ENCODE peak calls at places on chromosomes 6 and 20, in nine cellular contexts. One of them, this sample, is unnamed.

GRCh38 chr6:127939442-127940066 is 38.7 kb upstream of the THEMIS start:
- DNase-seq in stomach: no peak
- DNase-seq in hepatocyte: no peak
- DNase-seq in choroid plexus epithelial cell: peak
- DNase-seq in WTC11: no peak
- DNase-seq in activated CD8-positive, alpha-beta T cell treated with anti-CD3 and anti-CD28 coated beads for 36 hours: no peak
- DNase-seq in endothelial cell: no peak
- DNase-seq in B cell: no peak
- DNase-seq in cardiac muscle cell: peak
- DNase-seq in this sample: no peak

GRCh38 chr6:14881399-14881798 is 364.5 kb upstream of the JARID2 start:
- DNase-seq in choroid plexus epithelial cell: peak
- DNase-seq in stomach: no peak
- DNase-seq in B cell: no peak
- DNase-seq in WTC11: no peak
- DNase-seq in endothelial cell: no peak
- DNase-seq in hepatocyte: no peak
- DNase-seq in activated CD8-positive, alpha-beta T cell treated with anti-CD3 and anti-CD28 coated beads for 36 hours: no peak
- DNase-seq in cardiac muscle cell: peak
- DNase-seq in this sample: no peak

GRCh38 chr20:22583773-22584629 is at the start of gene FOXA2:
- DNase-seq in B cell: no peak
- DNase-seq in activated CD8-positive, alpha-beta T cell treated with anti-CD3 and anti-CD28 coated beads for 36 hours: no peak
- DNase-seq in cardiac muscle cell: no peak
- DNase-seq in endothelial cell: no peak
- DNase-seq in choroid plexus epithelial cell: no peak
- DNase-seq in WTC11: peak
- DNase-seq in hepatocyte: peak
- DNase-seq in stomach: peak
- DNase-seq in this sample: no peak

GRCh38 chr6:37994238-37994637 is 174.7 kb downstream of the ZFAND3 start:
- DNase-seq in activated CD8-positive, alpha-beta T cell treated with anti-CD3 and anti-CD28 coated beads for 36 hours: no peak
- DNase-seq in choroid plexus epithelial cell: peak
- DNase-seq in B cell: no peak
- DNase-seq in WTC11: no peak
- DNase-seq in hepatocyte: no peak
- DNase-seq in cardiac muscle cell: peak
- DNase-seq in stomach: no peak
- DNase-seq in endothelial cell: no peak
- DNase-seq in this sample: no peak

GRCh38 chr6:129251669-129252376 is 368.9 kb downstream of the LAMA2 start:
- DNase-seq in choroid plexus epithelial cell: peak
- DNase-seq in B cell: peak
- DNase-seq in WTC11: peak
- DNase-seq in cardiac muscle cell: peak
- DNase-seq in hepatocyte: peak
- DNase-seq in activated CD8-positive, alpha-beta T cell treated with anti-CD3 and anti-CD28 coated beads for 36 hours: peak
- DNase-seq in endothelial cell: peak
- DNase-seq in stomach: peak
- DNase-seq in this sample: peak

GRCh38 chr6:111852704-111853103 is 20.5 kb downstream of the FYN start:
- DNase-seq in cardiac muscle cell: peak
- DNase-seq in endothelial cell: no peak
- DNase-seq in choroid plexus epithelial cell: peak
- DNase-seq in activated CD8-positive, alpha-beta T cell treated with anti-CD3 and anti-CD28 coated beads for 36 hours: no peak
- DNase-seq in WTC11: no peak
- DNase-seq in B cell: no peak
- DNase-seq in hepatocyte: peak
- DNase-seq in stomach: no peak
- DNase-seq in this sample: no peak

GRCh38 chr6:43774776-43775583 is 5.0 kb downstream of the VEGFA start:
- DNase-seq in endothelial cell: peak
- DNase-seq in choroid plexus epithelial cell: peak
- DNase-seq in B cell: peak
- DNase-seq in stomach: peak
- DNase-seq in WTC11: peak
- DNase-seq in hepatocyte: peak
- DNase-seq in activated CD8-positive, alpha-beta T cell treated with anti-CD3 and anti-CD28 coated beads for 36 hours: peak
- DNase-seq in cardiac muscle cell: peak
- DNase-seq in this sample: peak

GRCh38 chr6:291697-292505 is at the start of gene DUSP22:
- DNase-seq in WTC11: peak
- DNase-seq in stomach: peak
- DNase-seq in B cell: peak
- DNase-seq in hepatocyte: peak
- DNase-seq in endothelial cell: peak
- DNase-seq in activated CD8-positive, alpha-beta T cell treated with anti-CD3 and anti-CD28 coated beads for 36 hours: peak
- DNase-seq in choroid plexus epithelial cell: peak
- DNase-seq in cardiac muscle cell: peak
- DNase-seq in this sample: peak

GRCh38 chr6:29678114-29678513 is 2.8 kb downstream of the ZFP57 start:
- DNase-seq in choroid plexus epithelial cell: peak
- DNase-seq in endothelial cell: no peak
- DNase-seq in hepatocyte: no peak
- DNase-seq in B cell: no peak
- DNase-seq in WTC11: no peak
- DNase-seq in cardiac muscle cell: no peak
- DNase-seq in activated CD8-positive, alpha-beta T cell treated with anti-CD3 and anti-CD28 coated beads for 36 hours: no peak
- DNase-seq in stomach: no peak
- DNase-seq in this sample: no peak

GRCh38 chr6:56424542-56425083 is 177.2 kb upstream of the COL21A1 start:
- DNase-seq in B cell: no peak
- DNase-seq in stomach: no peak
- DNase-seq in endothelial cell: no peak
- DNase-seq in hepatocyte: no peak
- DNase-seq in choroid plexus epithelial cell: no peak
- DNase-seq in activated CD8-positive, alpha-beta T cell treated with anti-CD3 and anti-CD28 coated beads for 36 hours: no peak
- DNase-seq in WTC11: no peak
- DNase-seq in cardiac muscle cell: no peak
- DNase-seq in this sample: no peak

GRCh38 chr6:17964633-17965032 is 22.8 kb downstream of the KIF13A start:
- DNase-seq in hepatocyte: no peak
- DNase-seq in WTC11: no peak
- DNase-seq in choroid plexus epithelial cell: peak
- DNase-seq in endothelial cell: no peak
- DNase-seq in activated CD8-positive, alpha-beta T cell treated with anti-CD3 and anti-CD28 coated beads for 36 hours: no peak
- DNase-seq in B cell: no peak
- DNase-seq in cardiac muscle cell: no peak
- DNase-seq in stomach: no peak
- DNase-seq in this sample: no peak

GRCh38 chr6:161439093-161439492 is 165.2 kb upstream of the AGPAT4 start:
- DNase-seq in endothelial cell: no peak
- DNase-seq in cardiac muscle cell: peak
- DNase-seq in WTC11: no peak
- DNase-seq in hepatocyte: no peak
- DNase-seq in B cell: no peak
- DNase-seq in stomach: no peak
- DNase-seq in choroid plexus epithelial cell: peak
- DNase-seq in activated CD8-positive, alpha-beta T cell treated with anti-CD3 and anti-CD28 coated beads for 36 hours: peak
- DNase-seq in this sample: no peak

GRCh38 chr6:53417141-53417540 is 68.4 kb upstream of the ELOVL5 start:
- DNase-seq in B cell: no peak
- DNase-seq in WTC11: no peak
- DNase-seq in endothelial cell: no peak
- DNase-seq in hepatocyte: no peak
- DNase-seq in cardiac muscle cell: no peak
- DNase-seq in choroid plexus epithelial cell: no peak
- DNase-seq in stomach: no peak
- DNase-seq in activated CD8-positive, alpha-beta T cell treated with anti-CD3 and anti-CD28 coated beads for 36 hours: no peak
- DNase-seq in this sample: no peak

GRCh38 chr6:76886900-76887299 is 576.4 kb downstream of the HTR1B start:
- DNase-seq in hepatocyte: no peak
- DNase-seq in cardiac muscle cell: no peak
- DNase-seq in choroid plexus epithelial cell: no peak
- DNase-seq in activated CD8-positive, alpha-beta T cell treated with anti-CD3 and anti-CD28 coated beads for 36 hours: no peak
- DNase-seq in stomach: no peak
- DNase-seq in WTC11: no peak
- DNase-seq in endothelial cell: no peak
- DNase-seq in B cell: no peak
- DNase-seq in this sample: no peak

GRCh38 chr6:32854376-32855178 is 585 bp downstream of the PSMB9 start:
- DNase-seq in WTC11: no peak
- DNase-seq in choroid plexus epithelial cell: peak
- DNase-seq in cardiac muscle cell: peak
- DNase-seq in B cell: peak
- DNase-seq in stomach: peak
- DNase-seq in activated CD8-positive, alpha-beta T cell treated with anti-CD3 and anti-CD28 coated beads for 36 hours: peak
- DNase-seq in endothelial cell: no peak
- DNase-seq in hepatocyte: peak
- DNase-seq in this sample: peak

GRCh38 chr6:12962995-12963394 is 246.4 kb downstream of the PHACTR1 start:
- DNase-seq in stomach: no peak
- DNase-seq in choroid plexus epithelial cell: peak
- DNase-seq in B cell: no peak
- DNase-seq in endothelial cell: no peak
- DNase-seq in activated CD8-positive, alpha-beta T cell treated with anti-CD3 and anti-CD28 coated beads for 36 hours: peak
- DNase-seq in hepatocyte: no peak
- DNase-seq in cardiac muscle cell: peak
- DNase-seq in WTC11: no peak
- DNase-seq in this sample: no peak

GRCh38 chr20:35572838-35573237 is 31.0 kb downstream of the ERGIC3 start:
- DNase-seq in WTC11: no peak
- DNase-seq in activated CD8-positive, alpha-beta T cell treated with anti-CD3 and anti-CD28 coated beads for 36 hours: no peak
- DNase-seq in endothelial cell: no peak
- DNase-seq in cardiac muscle cell: no peak
- DNase-seq in choroid plexus epithelial cell: no peak
- DNase-seq in hepatocyte: no peak
- DNase-seq in stomach: no peak
- DNase-seq in B cell: no peak
- DNase-seq in this sample: no peak

GRCh38 chr20:35563834-35564233 is 22.0 kb downstream of the ERGIC3 start:
- DNase-seq in hepatocyte: no peak
- DNase-seq in choroid plexus epithelial cell: no peak
- DNase-seq in B cell: no peak
- DNase-seq in WTC11: no peak
- DNase-seq in endothelial cell: no peak
- DNase-seq in stomach: no peak
- DNase-seq in cardiac muscle cell: no peak
- DNase-seq in activated CD8-positive, alpha-beta T cell treated with anti-CD3 and anti-CD28 coated beads for 36 hours: no peak
- DNase-seq in this sample: no peak

GRCh38 chr20:35571566-35571965 is 29.7 kb downstream of the ERGIC3 start:
- DNase-seq in B cell: no peak
- DNase-seq in choroid plexus epithelial cell: no peak
- DNase-seq in cardiac muscle cell: no peak
- DNase-seq in activated CD8-positive, alpha-beta T cell treated with anti-CD3 and anti-CD28 coated beads for 36 hours: no peak
- DNase-seq in stomach: no peak
- DNase-seq in endothelial cell: no peak
- DNase-seq in hepatocyte: no peak
- DNase-seq in WTC11: no peak
- DNase-seq in this sample: no peak

GRCh38 chr20:35564905-35565304 is 23.0 kb downstream of the ERGIC3 start:
- DNase-seq in WTC11: no peak
- DNase-seq in activated CD8-positive, alpha-beta T cell treated with anti-CD3 and anti-CD28 coated beads for 36 hours: no peak
- DNase-seq in cardiac muscle cell: no peak
- DNase-seq in hepatocyte: no peak
- DNase-seq in stomach: no peak
- DNase-seq in endothelial cell: no peak
- DNase-seq in choroid plexus epithelial cell: no peak
- DNase-seq in B cell: no peak
- DNase-seq in this sample: no peak

DNA sequence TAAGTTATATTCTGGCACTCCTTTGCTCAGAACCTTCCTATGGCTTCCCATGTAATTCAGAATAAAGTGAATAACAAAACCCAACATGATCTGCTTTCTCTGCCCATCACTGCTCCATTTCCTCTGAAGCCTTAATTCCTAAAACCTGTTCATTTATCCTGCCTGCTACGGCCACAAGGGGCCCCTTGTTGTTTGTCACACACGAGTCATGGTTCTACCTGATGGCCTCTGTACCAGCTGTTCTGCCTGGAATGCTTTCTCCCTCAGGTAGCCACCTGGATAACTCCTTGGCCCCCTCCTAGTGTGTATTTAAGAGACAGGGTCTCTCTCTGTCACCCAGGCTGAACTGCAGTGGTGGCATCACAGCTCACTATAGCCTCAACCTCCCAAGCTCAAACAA is 26.8 kb downstream of the ERGIC3 start:
- DNase-seq in B cell: no peak
- DNase-seq in stomach: no peak
- DNase-seq in cardiac muscle cell: no peak
- DNase-seq in endothelial cell: no peak
- DNase-seq in hepatocyte: peak
- DNase-seq in choroid plexus epithelial cell: no peak
- DNase-seq in activated CD8-positive, alpha-beta T cell treated with anti-CD3 and anti-CD28 coated beads for 36 hours: peak
- DNase-seq in WTC11: peak
- DNase-seq in this sample: no peak
- TF ChIP-seq CTCF in B cell: no peak
- TF ChIP-seq CTCF in stomach: no peak
- TF ChIP-seq CTCF in cardiac muscle cell: no peak
- TF ChIP-seq CTCF in endothelial cell: peak
- TF ChIP-seq CTCF in hepatocyte: peak
- TF ChIP-seq CTCF in choroid plexus epithelial cell: peak
- TF ChIP-seq CTCF in activated CD8-positive, alpha-beta T cell treated with anti-CD3 and anti-CD28 coated beads for 36 hours: peak
- TF ChIP-seq CTCF in WTC11: no peak
- TF ChIP-seq CTCF in this sample: peak

GRCh38 chr20:58359441-58359840 is 29.6 kb upstream of the VAPB start:
- DNase-seq in activated CD8-positive, alpha-beta T cell treated with anti-CD3 and anti-CD28 coated beads for 36 hours: no peak
- DNase-seq in choroid plexus epithelial cell: peak
- DNase-seq in cardiac muscle cell: peak
- DNase-seq in hepatocyte: no peak
- DNase-seq in WTC11: peak
- DNase-seq in stomach: no peak
- DNase-seq in B cell: no peak
- DNase-seq in endothelial cell: no peak
- DNase-seq in this sample: no peak
- TF ChIP-seq CTCF in activated CD8-positive, alpha-beta T cell treated with anti-CD3 and anti-CD28 coated beads for 36 hours: no peak
- TF ChIP-seq CTCF in choroid plexus epithelial cell: peak
- TF ChIP-seq CTCF in cardiac muscle cell: peak
- TF ChIP-seq CTCF in hepatocyte: no peak
- TF ChIP-seq CTCF in WTC11: no peak
- TF ChIP-seq CTCF in stomach: no peak
- TF ChIP-seq CTCF in B cell: no peak
- TF ChIP-seq CTCF in endothelial cell: no peak
- TF ChIP-seq CTCF in this sample: no peak

DNA sequence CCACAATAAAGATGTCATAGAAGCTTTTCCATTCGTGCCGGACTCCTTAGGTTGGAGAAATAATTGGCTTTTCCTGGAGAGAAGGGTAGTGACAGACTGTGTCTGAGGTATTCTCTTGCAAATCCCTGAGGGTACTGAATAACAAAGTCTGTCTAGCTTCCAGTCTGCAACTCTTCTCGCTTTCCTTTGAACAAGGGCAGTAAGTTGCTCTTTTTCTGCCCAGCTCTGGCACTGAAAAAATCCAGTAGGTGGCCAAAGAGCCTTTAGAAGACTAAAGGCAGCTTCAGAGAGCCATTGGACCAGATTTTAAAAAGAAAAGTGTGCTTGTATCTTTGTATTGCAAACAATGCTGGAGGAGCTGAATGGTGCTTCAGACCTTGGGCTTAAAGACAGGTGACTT is 20.7 kb upstream of the RREB1 start:
- DNase-seq in WTC11: no peak
- DNase-seq in activated CD8-positive, alpha-beta T cell treated with anti-CD3 and anti-CD28 coated beads for 36 hours: no peak
- DNase-seq in B cell: no peak
- DNase-seq in hepatocyte: no peak
- DNase-seq in cardiac muscle cell: peak
- DNase-seq in endothelial cell: no peak
- DNase-seq in choroid plexus epithelial cell: peak
- DNase-seq in stomach: no peak
- DNase-seq in this sample: no peak
- TF ChIP-seq CTCF in WTC11: no peak
- TF ChIP-seq CTCF in activated CD8-positive, alpha-beta T cell treated with anti-CD3 and anti-CD28 coated beads for 36 hours: no peak
- TF ChIP-seq CTCF in B cell: no peak
- TF ChIP-seq CTCF in hepatocyte: no peak
- TF ChIP-seq CTCF in cardiac muscle cell: peak
- TF ChIP-seq CTCF in endothelial cell: no peak
- TF ChIP-seq CTCF in choroid plexus epithelial cell: peak
- TF ChIP-seq CTCF in stomach: no peak
- TF ChIP-seq CTCF in this sample: no peak

GRCh38 chr6:139852067-139852466 is 477.6 kb upstream of the CITED2 start:
- DNase-seq in hepatocyte: no peak
- DNase-seq in B cell: no peak
- DNase-seq in cardiac muscle cell: no peak
- DNase-seq in endothelial cell: no peak
- DNase-seq in WTC11: no peak
- DNase-seq in activated CD8-positive, alpha-beta T cell treated with anti-CD3 and anti-CD28 coated beads for 36 hours: no peak
- DNase-seq in choroid plexus epithelial cell: no peak
- DNase-seq in stomach: no peak
- DNase-seq in this sample: no peak
- TF ChIP-seq CTCF in hepatocyte: no peak
- TF ChIP-seq CTCF in B cell: no peak
- TF ChIP-seq CTCF in cardiac muscle cell: no peak
- TF ChIP-seq CTCF in endothelial cell: no peak
- TF ChIP-seq CTCF in WTC11: no peak
- TF ChIP-seq CTCF in activated CD8-positive, alpha-beta T cell treated with anti-CD3 and anti-CD28 coated beads for 36 hours: no peak
- TF ChIP-seq CTCF in choroid plexus epithelial cell: no peak
- TF ChIP-seq CTCF in stomach: no peak
- TF ChIP-seq CTCF in this sample: no peak